ENCODE peak calls at places on chromosomes 13 and 19, in ten cellular contexts. One of them, this sample, is unnamed.

GRCh38 chr19:9914315-9915207 is 21.8 kb downstream of the OLFM2 start:
- DNase-seq in heart left ventricle: peak; percentile 77
- DNase-seq in brain microvascular endothelial cell: peak; percentile 72
- DNase-seq in mucosa of descending colon: peak; percentile 81
- DNase-seq in thoracic aorta: no peak
- DNase-seq in fibroblast of lung: peak; percentile 77
- DNase-seq in suprapubic skin: no peak
- DNase-seq in astrocyte: peak; percentile 53
- DNase-seq in right atrium auricular region: peak; percentile 62
- DNase-seq in fibroblast of mammary gland: peak; percentile 67
- DNase-seq in this sample: peak; percentile 84

GRCh38 chr19:44055870-44056269 is 4.0 kb downstream of the ZNF223 start:
- DNase-seq in heart left ventricle: no peak
- DNase-seq in brain microvascular endothelial cell: no peak
- DNase-seq in mucosa of descending colon: no peak
- DNase-seq in thoracic aorta: no peak
- DNase-seq in fibroblast of lung: no peak
- DNase-seq in suprapubic skin: no peak
- DNase-seq in astrocyte: no peak
- DNase-seq in right atrium auricular region: no peak
- DNase-seq in fibroblast of mammary gland: no peak
- DNase-seq in this sample: no peak

GRCh38 chr13:80527400-80527799 is 186.5 kb upstream of the SPRY2 start:
- DNase-seq in heart left ventricle: no peak
- DNase-seq in brain microvascular endothelial cell: no peak
- DNase-seq in mucosa of descending colon: no peak
- DNase-seq in thoracic aorta: no peak
- DNase-seq in fibroblast of lung: no peak
- DNase-seq in suprapubic skin: no peak
- DNase-seq in astrocyte: no peak
- DNase-seq in right atrium auricular region: no peak
- DNase-seq in fibroblast of mammary gland: peak; percentile 7
- DNase-seq in this sample: no peak

GRCh38 chr19:45403781-45404556 is 900 bp downstream of the PPP1R13L start:
- DNase-seq in heart left ventricle: peak; percentile 78
- DNase-seq in brain microvascular endothelial cell: peak; percentile 51
- DNase-seq in mucosa of descending colon: peak; percentile 87
- DNase-seq in thoracic aorta: no peak
- DNase-seq in fibroblast of lung: no peak
- DNase-seq in suprapubic skin: no peak
- DNase-seq in astrocyte: no peak
- DNase-seq in right atrium auricular region: peak; percentile 69
- DNase-seq in fibroblast of mammary gland: no peak
- DNase-seq in this sample: peak; percentile 79

GRCh38 chr19:56217039-56217949 is 15.2 kb downstream of the ZSCAN5C start:
- DNase-seq in heart left ventricle: no peak
- DNase-seq in brain microvascular endothelial cell: peak; percentile 26
- DNase-seq in mucosa of descending colon: peak; percentile 19
- DNase-seq in thoracic aorta: no peak
- DNase-seq in fibroblast of lung: peak; percentile 39
- DNase-seq in suprapubic skin: no peak
- DNase-seq in astrocyte: peak; percentile 29
- DNase-seq in right atrium auricular region: no peak
- DNase-seq in fibroblast of mammary gland: peak; percentile 12
- DNase-seq in this sample: peak; percentile 93

GRCh38 chr13:72463561-72463960 is 263.9 kb downstream of the MZT1 start:
- DNase-seq in heart left ventricle: no peak
- DNase-seq in brain microvascular endothelial cell: peak; percentile 77
- DNase-seq in mucosa of descending colon: no peak
- DNase-seq in thoracic aorta: no peak
- DNase-seq in fibroblast of lung: peak; percentile 86
- DNase-seq in suprapubic skin: no peak
- DNase-seq in astrocyte: peak; percentile 84
- DNase-seq in right atrium auricular region: no peak
- DNase-seq in fibroblast of mammary gland: peak; percentile 5
- DNase-seq in this sample: no peak

GRCh38 chr19:50311723-50312635 is 17.2 kb downstream of the KCNC3 start:
- DNase-seq in heart left ventricle: no peak
- DNase-seq in brain microvascular endothelial cell: no peak
- DNase-seq in mucosa of descending colon: no peak
- DNase-seq in thoracic aorta: no peak
- DNase-seq in fibroblast of lung: no peak
- DNase-seq in suprapubic skin: no peak
- DNase-seq in astrocyte: no peak
- DNase-seq in right atrium auricular region: no peak
- DNase-seq in fibroblast of mammary gland: no peak
- DNase-seq in this sample: no peak

GRCh38 chr13:101751488-101751887 is 299.0 kb downstream of the ITGBL1 start:
- DNase-seq in heart left ventricle: no peak
- DNase-seq in brain microvascular endothelial cell: peak; percentile 61
- DNase-seq in mucosa of descending colon: no peak
- DNase-seq in thoracic aorta: no peak
- DNase-seq in fibroblast of lung: peak; percentile 59
- DNase-seq in suprapubic skin: no peak
- DNase-seq in astrocyte: peak; percentile 60
- DNase-seq in right atrium auricular region: no peak
- DNase-seq in fibroblast of mammary gland: peak; percentile 90
- DNase-seq in this sample: peak; percentile 75

GRCh38 chr19:49061000-49061399 is 3.5 kb upstream of the CGB7 start:
- DNase-seq in heart left ventricle: no peak
- DNase-seq in brain microvascular endothelial cell: no peak
- DNase-seq in mucosa of descending colon: no peak
- DNase-seq in thoracic aorta: no peak
- DNase-seq in fibroblast of lung: no peak
- DNase-seq in suprapubic skin: no peak
- DNase-seq in astrocyte: no peak
- DNase-seq in right atrium auricular region: no peak
- DNase-seq in fibroblast of mammary gland: no peak
- DNase-seq in this sample: no peak

DNA sequence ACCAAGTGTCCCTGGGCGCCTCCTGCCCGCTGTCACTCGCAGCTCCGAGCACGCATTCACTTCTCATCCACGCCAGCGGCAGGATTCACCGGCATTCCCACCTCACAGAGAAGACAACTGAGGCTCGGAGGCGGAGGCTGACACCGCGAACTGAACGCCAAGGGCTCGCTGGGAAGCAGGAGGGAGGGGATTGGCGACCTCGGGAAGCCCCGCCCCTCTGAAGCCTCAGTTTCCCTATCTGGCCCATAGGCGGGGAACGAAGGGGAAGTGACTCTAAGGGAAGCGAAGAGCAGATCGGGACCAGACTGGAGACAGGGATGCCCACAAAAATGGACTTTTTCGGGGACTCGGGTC is 256 bp downstream of the MICOS13 start:
- DNase-seq in heart left ventricle: peak; percentile 70
- DNase-seq in brain microvascular endothelial cell: peak; percentile 18
- DNase-seq in mucosa of descending colon: no peak
- DNase-seq in thoracic aorta: no peak
- DNase-seq in fibroblast of lung: no peak
- DNase-seq in suprapubic skin: no peak
- DNase-seq in astrocyte: no peak
- DNase-seq in right atrium auricular region: no peak
- DNase-seq in fibroblast of mammary gland: peak; percentile 34
- DNase-seq in this sample: no peak
- TF ChIP-seq CTCF in heart left ventricle: peak; percentile 5
- TF ChIP-seq CTCF in brain microvascular endothelial cell: no peak
- TF ChIP-seq CTCF in mucosa of descending colon: no peak
- TF ChIP-seq CTCF in thoracic aorta: no peak
- TF ChIP-seq CTCF in fibroblast of lung: no peak
- TF ChIP-seq CTCF in suprapubic skin: no peak
- TF ChIP-seq CTCF in astrocyte: no peak
- TF ChIP-seq CTCF in right atrium auricular region: no peak
- TF ChIP-seq CTCF in fibroblast of mammary gland: no peak
- TF ChIP-seq CTCF in this sample: no peak

GRCh38 chr19:20422616-20423205 is 142.9 kb downstream of the ZNF737 start:
- DNase-seq in heart left ventricle: no peak
- DNase-seq in brain microvascular endothelial cell: no peak
- DNase-seq in mucosa of descending colon: no peak
- DNase-seq in thoracic aorta: no peak
- DNase-seq in fibroblast of lung: no peak
- DNase-seq in suprapubic skin: no peak
- DNase-seq in astrocyte: no peak
- DNase-seq in right atrium auricular region: no peak
- DNase-seq in fibroblast of mammary gland: peak; percentile 2
- DNase-seq in this sample: no peak
- H3K4me3 ChIP-seq in heart left ventricle: peak overlapping the region; percentile 73
- H3K4me3 ChIP-seq in brain microvascular endothelial cell: peak overlapping the region; percentile 75
- H3K4me3 ChIP-seq in mucosa of descending colon: no peak overlapping the region
- H3K4me3 ChIP-seq in thoracic aorta: peak overlapping the region; percentile 91
- H3K4me3 ChIP-seq in fibroblast of lung: peak overlapping the region; percentile 87
- H3K4me3 ChIP-seq in suprapubic skin: peak overlapping the region; percentile 65
- H3K4me3 ChIP-seq in astrocyte: no peak overlapping the region
- H3K4me3 ChIP-seq in right atrium auricular region: peak overlapping the region; percentile 66
- H3K4me3 ChIP-seq in fibroblast of mammary gland: peak overlapping the region; percentile 66
- H3K4me3 ChIP-seq in this sample: peak overlapping the region; percentile 73

DNA sequence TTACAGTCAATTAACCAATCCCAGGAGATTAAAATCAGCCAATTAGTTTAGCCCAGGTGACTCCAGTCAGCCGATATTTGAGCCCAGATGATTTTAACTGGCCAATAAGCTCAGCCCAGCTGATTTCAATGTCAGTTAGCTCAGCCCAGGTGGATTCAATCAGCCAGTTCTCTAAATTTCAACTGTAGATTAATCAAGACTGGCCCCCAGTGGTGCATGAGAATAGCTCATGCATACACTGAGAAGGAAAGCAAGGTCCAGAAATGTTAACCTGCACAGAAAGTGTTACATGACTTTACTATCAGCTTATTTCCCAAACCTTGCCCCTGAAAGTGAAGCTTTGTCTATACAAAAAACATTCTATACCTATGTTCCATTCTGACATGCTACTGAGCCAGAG is 55.4 kb upstream of the ZNF724 start:
- DNase-seq in heart left ventricle: no peak
- DNase-seq in brain microvascular endothelial cell: no peak
- DNase-seq in mucosa of descending colon: no peak
- DNase-seq in thoracic aorta: no peak
- DNase-seq in fibroblast of lung: no peak
- DNase-seq in suprapubic skin: no peak
- DNase-seq in astrocyte: no peak
- DNase-seq in right atrium auricular region: no peak
- DNase-seq in fibroblast of mammary gland: no peak
- DNase-seq in this sample: no peak
- TF ChIP-seq CTCF in heart left ventricle: no peak
- TF ChIP-seq CTCF in brain microvascular endothelial cell: no peak
- TF ChIP-seq CTCF in mucosa of descending colon: no peak
- TF ChIP-seq CTCF in thoracic aorta: no peak
- TF ChIP-seq CTCF in fibroblast of lung: no peak
- TF ChIP-seq CTCF in suprapubic skin: no peak
- TF ChIP-seq CTCF in astrocyte: no peak
- TF ChIP-seq CTCF in right atrium auricular region: no peak
- TF ChIP-seq CTCF in fibroblast of mammary gland: no peak
- TF ChIP-seq CTCF in this sample: no peak

DNA sequence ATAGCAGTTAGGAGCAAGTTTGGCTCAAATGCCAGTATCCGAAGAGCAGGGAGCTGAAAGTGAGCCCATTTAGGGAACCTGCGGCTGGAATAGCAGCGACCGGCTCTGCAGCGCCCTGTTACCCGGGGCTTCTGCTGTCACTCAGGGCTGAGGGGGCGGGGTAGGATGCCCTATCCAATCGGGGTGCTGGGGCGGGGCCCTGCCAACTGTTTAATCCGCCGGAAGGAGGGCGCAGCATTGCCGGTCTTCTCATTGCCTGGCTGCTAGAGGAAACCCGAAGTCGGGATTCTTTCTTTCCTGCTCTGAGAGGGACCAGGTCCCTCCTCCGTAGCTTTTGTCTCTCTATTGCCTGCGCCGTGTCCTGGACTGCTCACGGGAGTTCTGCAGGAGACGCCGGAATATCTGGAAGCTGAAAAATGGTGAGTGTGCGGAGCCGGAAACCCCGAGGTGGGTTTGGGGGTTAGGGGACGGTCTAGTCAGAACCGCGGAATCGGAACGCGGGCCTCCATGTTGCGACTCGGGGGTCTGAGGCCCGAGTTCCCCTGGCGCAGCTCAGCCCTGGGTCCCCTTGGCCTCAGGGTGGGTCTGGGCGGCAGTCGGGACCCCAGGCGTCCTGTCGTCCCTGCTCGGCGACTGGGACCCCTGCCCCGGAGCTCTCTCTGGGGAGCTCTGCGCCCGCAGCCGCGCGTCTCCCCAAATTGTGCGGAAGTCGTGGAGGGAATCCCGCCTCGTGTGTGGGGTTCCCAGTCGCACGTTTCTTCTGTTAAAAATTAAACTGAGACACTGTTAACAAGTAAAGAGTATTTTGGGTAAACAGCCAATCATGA is 22.8 kb downstream of the ZNF763 start:
- DNase-seq in heart left ventricle: peak; percentile 97
- DNase-seq in brain microvascular endothelial cell: peak; percentile 95
- DNase-seq in mucosa of descending colon: peak; percentile 97
- DNase-seq in thoracic aorta: peak; percentile 96
- DNase-seq in fibroblast of lung: peak; percentile 93
- DNase-seq in suprapubic skin: peak; percentile 99
- DNase-seq in astrocyte: peak; percentile 88
- DNase-seq in right atrium auricular region: peak; percentile 97
- DNase-seq in fibroblast of mammary gland: peak; percentile 88
- DNase-seq in this sample: peak; percentile 95
- H3K4me3 ChIP-seq in heart left ventricle: peak overlapping the region; percentile 83
- H3K4me3 ChIP-seq in brain microvascular endothelial cell: peak overlapping the region; percentile 92
- H3K4me3 ChIP-seq in mucosa of descending colon: peak overlapping the region; percentile 66
- H3K4me3 ChIP-seq in thoracic aorta: peak overlapping the region; percentile 90
- H3K4me3 ChIP-seq in fibroblast of lung: peak overlapping the region; percentile 87
- H3K4me3 ChIP-seq in suprapubic skin: peak overlapping the region; percentile 76
- H3K4me3 ChIP-seq in astrocyte: peak overlapping the region; percentile 82
- H3K4me3 ChIP-seq in right atrium auricular region: peak overlapping the region; percentile 79
- H3K4me3 ChIP-seq in fibroblast of mammary gland: peak overlapping the region; percentile 90
- H3K4me3 ChIP-seq in this sample: peak overlapping the region; percentile 83

This sample was measured in epithelial cell of esophagus.